ENCODE peak calls at places on chromosomes 13 and 19, in ten cellular contexts. B, V, I, M, K, G, Q, E, J and P are unnamed samples.
A peak's percentile ranks its signal among the peaks of the same experiment; 100 is the strongest.

GRCh38 chr19:7255631-7256030 is 38.6 kb downstream of the INSR start:
- DNase-seq in B (no peak), V (no peak), I (no peak), M (no peak), K (no peak), G (no peak), Q (no peak), E (no peak), J (no peak), P (no peak)

GRCh38 chr13:97310809-97311436 is 88.8 kb downstream of the MBNL2 start:
- DNase-seq in B (no peak), V (no peak), I (no peak), M (no peak), K (no peak), G (no peak), Q (no peak), E (peak; percentile 98), J (no peak), P (no peak)

GRCh38 chr13:94967183-94968039 is 255.1 kb upstream of the SOX21 start:
- DNase-seq in B (peak; percentile 12), V (peak; percentile 20), I (peak; percentile 15), M (peak; percentile 35), K (peak; percentile 53), G (peak; percentile 57), Q (no peak), E (peak; percentile 11), J (no peak), P (peak; percentile 25)

GRCh38 chr19:4018140-4018613 is 10.6 kb downstream of the PIAS4 start:
- DNase-seq in B (no peak), V (no peak), I (no peak), M (no peak), K (no peak), G (no peak), Q (no peak), E (no peak), J (no peak), P (no peak)

GRCh38 chr19:13015361-13016231 is 20.3 kb downstream of the NFIX start:
- DNase-seq in B (no peak), V (no peak), I (no peak), M (no peak), K (peak; percentile 67), G (no peak), Q (no peak), E (no peak), J (no peak), P (no peak)

GRCh38 chr19:31269425-31270127 is 79.7 kb downstream of the TSHZ3 start:
- DNase-seq in B (no peak), V (no peak), I (no peak), M (no peak), K (peak; percentile 46), G (no peak), Q (no peak), E (peak; percentile 53), J (no peak), P (no peak)

GRCh38 chr13:44158741-44159632 is 214.6 kb upstream of the SERP2 start:
- DNase-seq in B (no peak), V (no peak), I (no peak), M (no peak), K (no peak), G (no peak), Q (no peak), E (no peak), J (no peak), P (no peak)

GRCh38 chr13:30121666-30122065 is 185.7 kb downstream of the KATNAL1 start:
- DNase-seq in B (no peak), V (no peak), I (peak; percentile 57), M (no peak), K (no peak), G (no peak), Q (no peak), E (no peak), J (no peak), P (no peak)

GRCh38 chr13:109145631-109146030 is 516.2 kb downstream of the MYO16 start:
- DNase-seq in B (no peak), V (peak; percentile 51), I (peak; percentile 74), M (no peak), K (peak; percentile 86), G (peak; percentile 24), Q (peak; percentile 89), E (peak; percentile 61), J (peak; percentile 57), P (peak; percentile 60)

GRCh38 chr13:39273953-39274352 is 235.7 kb downstream of the NHLRC3 start:
- DNase-seq in B (no peak), V (no peak), I (no peak), M (no peak), K (no peak), G (no peak), Q (peak; percentile 14), E (peak; percentile 4), J (no peak), P (no peak)

GRCh38 chr13:23352161-23352560 is 81.3 kb downstream of the SACS start:
- DNase-seq in B (no peak), V (no peak), I (no peak), M (no peak), K (no peak), G (no peak), Q (no peak), E (no peak), J (no peak), P (no peak)

GRCh38 chr19:17075860-17076538 is 422 bp downstream of the MYO9B start:
- DNase-seq in B (no peak), V (peak; percentile 35), I (peak; percentile 48), M (peak; percentile 60), K (peak; percentile 65), G (no peak), Q (no peak), E (peak; percentile 30), J (peak; percentile 47), P (peak; percentile 31)

GRCh38 chr19:23481043-23481442 is 85.8 kb upstream of the ZNF91 start:
- DNase-seq in B (no peak), V (peak; percentile 94), I (no peak), M (no peak), K (no peak), G (no peak), Q (no peak), E (no peak), J (no peak), P (no peak)